ENCODE peak calls at places on chromosomes 6 and 20, in ten cellular contexts. S is thoracic aorta, K is GM13977, Q is IMR-90, D is pancreas, V is type B pancreatic cell, X is HFFc6, Y is WTC11, C is glutamatergic neuron, L is uterus. O is an unnamed sample.

GRCh38 chr20:61500791-61501321 is 248.8 kb downstream of the CDH4 start:
- DNase-seq in S (no peak), K (no peak), Q (peak), D (no peak), V (no peak), X (no peak), Y (no peak), C (no peak), L (no peak), O (peak)

GRCh38 chr20:58709013-58709702 is 16.6 kb downstream of the NPEPL1 start:
- DNase-seq in S (no peak), K (no peak), Q (no peak), D (peak), V (no peak), X (no peak), Y (no peak), C (no peak), L (no peak), O (peak)

GRCh38 chr6:123323419-123324329 is 313.1 kb downstream of the TRDN start:
- DNase-seq in S (no peak), K (no peak), Q (no peak), D (no peak), V (no peak), X (no peak), Y (no peak), C (no peak), L (no peak), O (no peak)

GRCh38 chr6:153096792-153097191 is 34.3 kb downstream of the RGS17 start:
- DNase-seq in S (no peak), K (no peak), Q (no peak), D (no peak), V (no peak), X (no peak), Y (no peak), C (no peak), L (no peak), O (no peak)

GRCh38 chr6:77403424-77403823 is 59.9 kb downstream of the HTR1B start:
- DNase-seq in S (no peak), K (no peak), Q (peak), D (no peak), V (no peak), X (peak), Y (no peak), C (no peak), L (no peak), O (no peak)

GRCh38 chr6:41636803-41637178 is 1.5 kb upstream of the MDFI start:
- DNase-seq in S (no peak), K (no peak), Q (no peak), D (peak), V (no peak), X (no peak), Y (peak), C (no peak), L (no peak), O (peak)

GRCh38 chr20:8213270-8213669 is 81.2 kb downstream of the PLCB1 start:
- DNase-seq in S (no peak), K (no peak), Q (no peak), D (no peak), V (no peak), X (no peak), Y (no peak), C (no peak), L (no peak), O (no peak)

GRCh38 chr6:1630771-1631217 is 21.1 kb downstream of the FOXC1 start:
- DNase-seq in S (no peak), K (no peak), Q (peak), D (no peak), V (no peak), X (no peak), Y (no peak), C (no peak), L (no peak), O (no peak)

GRCh38 chr6:137494281-137494966 is at the start of gene OLIG3:
- DNase-seq in S (no peak), K (peak), Q (no peak), D (no peak), V (no peak), X (no peak), Y (peak), C (peak), L (no peak), O (no peak)

GRCh38 chr6:134627707-134628106 is 309.8 kb upstream of the SGK1 start:
- DNase-seq in S (no peak), K (no peak), Q (no peak), D (no peak), V (no peak), X (no peak), Y (no peak), C (no peak), L (no peak), O (no peak)

GRCh38 chr6:74113901-74114300 is 417.9 kb downstream of the CD109 start:
- DNase-seq in S (no peak), K (no peak), Q (peak), D (no peak), V (no peak), X (no peak), Y (no peak), C (no peak), L (no peak), O (no peak)

GRCh38 chr6:12761376-12762115 is 45.0 kb downstream of the PHACTR1 start:
- DNase-seq in S (no peak), K (no peak), Q (no peak), D (no peak), V (no peak), X (peak), Y (no peak), C (peak), L (no peak), O (no peak)

GRCh38 chr6:157546366-157546765 is 165.4 kb downstream of the ZDHHC14 start:
- DNase-seq in S (no peak), K (no peak), Q (no peak), D (no peak), V (no peak), X (no peak), Y (no peak), C (no peak), L (no peak), O (no peak)

GRCh38 chr6:44022296-44022661 is 105.0 kb downstream of the MRPL14 start:
- DNase-seq in S (no peak), K (no peak), Q (peak), D (no peak), V (no peak), X (no peak), Y (no peak), C (no peak), L (no peak), O (no peak)

GRCh38 chr6:75348882-75349261 is 64.3 kb upstream of the TMEM30A start:
- DNase-seq in S (no peak), K (no peak), Q (no peak), D (no peak), V (no peak), X (no peak), Y (no peak), C (no peak), L (no peak), O (no peak)

GRCh38 chr20:49450281-49450707 is 32.2 kb downstream of the KCNB1 start:
- DNase-seq in S (no peak), K (no peak), Q (no peak), D (no peak), V (no peak), X (no peak), Y (peak), C (no peak), L (no peak), O (no peak)

GRCh38 chr6:167496707-167497106 is 171.8 kb downstream of the TTLL2 start:
- DNase-seq in S (no peak), K (no peak), Q (no peak), D (no peak), V (no peak), X (no peak), Y (no peak), C (no peak), L (no peak), O (no peak)

GRCh38 chr6:83369692-83370091 is 61.2 kb downstream of the ME1 start:
- DNase-seq in S (no peak), K (no peak), Q (no peak), D (no peak), V (no peak), X (no peak), Y (no peak), C (no peak), L (no peak), O (no peak)

GRCh38 chr20:63908008-63908682 is 13.2 kb downstream of the DNAJC5 start:
- DNase-seq in S (no peak), K (no peak), Q (no peak), D (no peak), V (no peak), X (no peak), Y (no peak), C (no peak), L (no peak), O (no peak)

GRCh38 chr6:129709451-129709908 is 497 bp downstream of the ARHGAP18 start:
- DNase-seq in S (no peak), K (peak), Q (peak), D (no peak), V (no peak), X (peak), Y (no peak), C (no peak), L (peak), O (no peak)

GRCh38 chr6:52513464-52513863 is 63.4 kb downstream of the TRAM2 start:
- DNase-seq in S (no peak), K (no peak), Q (no peak), D (no peak), V (no peak), X (no peak), Y (no peak), C (no peak), L (no peak), O (no peak)

GRCh38 chr20:57429579-57430202 is 38.5 kb downstream of the RBM38 start:
- DNase-seq in S (no peak), K (no peak), Q (peak), D (peak), V (no peak), X (peak), Y (no peak), C (no peak), L (no peak), O (peak)

GRCh38 chr20:41307021-41307420 is 10.5 kb downstream of the ZHX3 start:
- DNase-seq in S (no peak), K (no peak), Q (no peak), D (no peak), V (no peak), X (no peak), Y (no peak), C (no peak), L (no peak), O (no peak)

GRCh38 chr6:137353346-137353745 is 134.2 kb upstream of the IFNGR1 start:
- DNase-seq in S (no peak), K (no peak), Q (no peak), D (no peak), V (no peak), X (no peak), Y (no peak), C (no peak), L (no peak), O (no peak)

GRCh38 chr6:108145639-108146038 is 20.2 kb upstream of the NR2E1 start:
- DNase-seq in S (no peak), K (no peak), Q (no peak), D (no peak), V (no peak), X (no peak), Y (no peak), C (no peak), L (no peak), O (no peak)

GRCh38 chr6:100217225-100217624 is 223.2 kb upstream of the MCHR2 start:
- DNase-seq in S (no peak), K (no peak), Q (peak), D (no peak), V (no peak), X (no peak), Y (no peak), C (no peak), L (no peak), O (no peak)

GRCh38 chr6:41718828-41719227 is 16.6 kb downstream of the TFEB start:
- DNase-seq in S (no peak), K (no peak), Q (no peak), D (no peak), V (no peak), X (no peak), Y (no peak), C (no peak), L (no peak), O (no peak)

GRCh38 chr6:143068001-143068400 is 7.3 kb downstream of the AIG1 start:
- DNase-seq in S (no peak), K (no peak), Q (no peak), D (no peak), V (no peak), X (no peak), Y (no peak), C (no peak), L (no peak), O (no peak)

GRCh38 chr20:61806314-61806713 is 259.4 kb downstream of the TAF4 start:
- DNase-seq in S (no peak), K (no peak), Q (no peak), D (no peak), V (no peak), X (no peak), Y (no peak), C (peak), L (no peak), O (no peak)

GRCh38 chr20:23317081-23317480 is 33.5 kb upstream of the NXT1 start:
- DNase-seq in S (no peak), K (no peak), Q (no peak), D (no peak), V (no peak), X (no peak), Y (no peak), C (no peak), L (no peak), O (no peak)

GRCh38 chr20:23318347-23318746 is 32.2 kb upstream of the NXT1 start:
- DNase-seq in S (no peak), K (no peak), Q (no peak), D (no peak), V (no peak), X (no peak), Y (no peak), C (no peak), L (no peak), O (no peak)

GRCh38 chr20:23325107-23325506 is 25.5 kb upstream of the NXT1 start:
- DNase-seq in S (no peak), K (no peak), Q (no peak), D (no peak), V (no peak), X (no peak), Y (no peak), C (no peak), L (no peak), O (no peak)

GRCh38 chr20:23316626-23317025 is 34.0 kb upstream of the NXT1 start:
- DNase-seq in S (no peak), K (no peak), Q (no peak), D (no peak), V (no peak), X (no peak), Y (no peak), C (no peak), L (no peak), O (no peak)

DNA sequence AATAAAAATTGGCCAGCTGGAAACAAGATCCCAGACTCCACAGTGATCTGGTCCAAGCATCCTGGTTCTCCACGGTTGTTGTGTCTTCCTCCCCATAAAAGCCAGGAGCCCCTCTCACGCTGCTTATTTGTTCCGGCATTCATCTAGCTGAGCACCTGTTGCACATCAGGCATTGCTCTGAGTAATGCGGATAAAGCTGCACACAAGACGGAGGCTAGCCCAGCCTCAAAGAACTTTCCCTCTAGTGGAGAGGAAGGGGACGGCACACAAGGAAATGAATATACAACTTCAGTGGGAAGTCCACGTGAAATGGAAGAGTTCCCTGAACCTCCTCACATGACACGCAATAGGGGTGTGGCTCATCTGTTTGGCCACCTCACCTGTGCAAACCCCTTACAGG is 30.3 kb upstream of the NXT1 start:
- DNase-seq in S (no peak), K (no peak), Q (peak), D (no peak), V (no peak), X (no peak), Y (no peak), C (no peak), L (no peak), O (no peak)
- TF ChIP-seq CTCF in S (peak), K (no peak), Q (peak), D (no peak), V (peak), X (peak), Y (no peak), C (peak), L (no peak), O (peak)

GRCh38 chr6:114301596-114302219 is 41.1 kb downstream of the HS3ST5 start:
- DNase-seq in S (no peak), K (no peak), Q (no peak), D (no peak), V (no peak), X (no peak), Y (no peak), C (no peak), L (no peak), O (no peak)

GRCh38 chr6:114310053-114310452 is 32.8 kb downstream of the HS3ST5 start:
- DNase-seq in S (no peak), K (no peak), Q (no peak), D (no peak), V (no peak), X (no peak), Y (no peak), C (no peak), L (no peak), O (no peak)

DNA sequence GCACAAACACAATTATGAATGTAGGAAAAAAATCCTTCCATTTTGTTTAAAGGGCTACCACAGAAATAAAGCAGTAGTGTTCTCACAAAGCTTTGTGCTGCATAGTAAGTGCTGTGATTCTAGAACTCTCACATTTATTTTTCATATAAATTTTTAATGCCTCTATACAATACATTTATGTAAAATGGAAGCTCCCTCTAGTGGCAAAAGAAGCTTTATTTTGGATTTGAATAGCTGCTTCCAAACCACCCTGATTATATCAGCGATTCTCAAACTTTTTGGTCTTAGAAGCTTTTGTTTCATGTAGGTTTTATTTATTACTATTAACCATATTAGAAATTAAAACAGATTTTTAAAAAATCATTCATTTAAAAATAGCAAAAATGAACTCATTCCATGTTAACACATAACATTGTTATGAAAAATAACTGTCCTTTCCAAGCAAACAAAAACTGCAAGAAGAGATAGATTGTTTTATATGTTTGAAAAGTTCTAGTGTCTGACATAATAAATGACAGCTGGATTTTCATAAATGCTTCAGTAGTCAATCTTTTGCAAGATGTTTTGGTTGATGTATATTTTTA is 38.4 kb downstream of the HS3ST5 start:
- DNase-seq in S (no peak), K (peak), Q (peak), D (no peak), V (no peak), X (peak), Y (no peak), C (no peak), L (no peak), O (no peak)
- TF ChIP-seq CTCF in S (no peak), K (peak), Q (peak), D (no peak), V (peak), X (peak), Y (peak), C (peak), L (no peak), O (peak)

GRCh38 chr20:45470939-45471338 is 1.4 kb downstream of the WFDC2 start:
- DNase-seq in S (no peak), K (no peak), Q (no peak), D (no peak), V (no peak), X (no peak), Y (no peak), C (no peak), L (no peak), O (no peak)
- TF ChIP-seq CTCF in S (no peak), K (peak), Q (peak), D (no peak), V (peak), X (no peak), Y (no peak), C (no peak), L (peak), O (no peak)

DNA sequence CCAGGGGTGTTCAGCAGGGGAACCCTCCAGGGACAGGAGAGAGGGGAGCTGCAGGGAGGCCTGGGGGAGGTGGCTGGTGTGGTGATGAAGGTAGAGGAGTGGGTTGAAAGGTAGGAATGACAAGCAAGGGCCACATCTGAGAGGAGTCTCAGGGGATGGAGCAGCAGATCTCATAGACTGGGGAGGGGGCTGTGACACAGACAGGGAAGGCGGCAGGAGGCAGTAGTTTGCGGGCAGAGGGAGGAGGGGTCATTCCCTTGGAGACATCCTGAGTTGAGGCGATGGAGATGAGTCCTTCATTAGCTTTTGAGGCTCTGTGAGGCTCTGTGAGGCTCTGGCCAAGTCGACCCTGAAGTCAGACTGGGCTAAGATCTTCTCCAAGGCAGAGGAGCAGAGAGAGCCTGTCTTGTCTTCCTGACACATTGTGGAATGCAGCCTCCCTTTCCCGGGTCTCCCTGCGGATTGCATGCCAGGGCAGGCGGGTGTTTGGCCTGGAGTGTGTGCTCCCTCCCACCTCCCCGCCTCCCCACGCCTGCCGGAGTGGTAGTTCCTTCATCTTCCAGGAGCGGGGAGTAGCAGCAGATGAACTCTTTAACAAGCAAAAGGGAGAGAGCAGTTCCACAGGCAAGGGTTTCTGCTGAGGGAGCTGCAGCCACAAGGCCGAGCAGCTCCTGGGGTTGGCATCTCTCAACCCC is 34.3 kb upstream of the MLN start:
- DNase-seq in S (no peak), K (no peak), Q (peak), D (no peak), V (no peak), X (peak), Y (peak), C (no peak), L (peak), O (no peak)
- TF ChIP-seq CTCF in S (no peak), K (no peak), Q (no peak), D (no peak), V (no peak), X (no peak), Y (no peak), C (no peak), L (no peak), O (no peak)

GRCh38 chr6:381742-382461 is 9.7 kb upstream of the IRF4 start:
- DNase-seq in S (no peak), K (peak), Q (no peak), D (no peak), V (no peak), X (no peak), Y (no peak), C (no peak), L (no peak), O (no peak)

GRCh38 chr6:385614-386013 is 5.9 kb upstream of the IRF4 start:
- DNase-seq in S (no peak), K (no peak), Q (no peak), D (no peak), V (peak), X (no peak), Y (no peak), C (no peak), L (no peak), O (no peak)

GRCh38 chr6:384898-385297 is 6.7 kb upstream of the IRF4 start:
- DNase-seq in S (no peak), K (no peak), Q (no peak), D (no peak), V (peak), X (no peak), Y (no peak), C (no peak), L (no peak), O (no peak)

GRCh38 chr6:380234-381218 is 11.0 kb upstream of the IRF4 start:
- DNase-seq in S (no peak), K (no peak), Q (no peak), D (no peak), V (no peak), X (no peak), Y (no peak), C (no peak), L (no peak), O (no peak)

GRCh38 chr6:382883-383420 is 8.6 kb upstream of the IRF4 start:
- DNase-seq in S (no peak), K (no peak), Q (no peak), D (no peak), V (no peak), X (no peak), Y (no peak), C (no peak), L (no peak), O (no peak)
- TF ChIP-seq CTCF in S (no peak), K (no peak), Q (no peak), D (no peak), V (no peak), X (no peak), Y (no peak), C (no peak), L (no peak), O (no peak)

GRCh38 chr6:53803081-53803860 is 8.5 kb downstream of the LRRC1 start:
- DNase-seq in S (no peak), K (no peak), Q (peak), D (no peak), V (no peak), X (peak), Y (no peak), C (no peak), L (no peak), O (no peak)

GRCh38 chr6:53802582-53802981 is 7.8 kb downstream of the LRRC1 start:
- DNase-seq in S (no peak), K (no peak), Q (peak), D (no peak), V (no peak), X (no peak), Y (no peak), C (no peak), L (no peak), O (no peak)

GRCh38 chr6:53799340-53799739 is 4.5 kb downstream of the LRRC1 start:
- DNase-seq in S (no peak), K (no peak), Q (peak), D (no peak), V (no peak), X (no peak), Y (no peak), C (no peak), L (no peak), O (no peak)

GRCh38 chr6:53797304-53797703 is 2.5 kb downstream of the LRRC1 start:
- DNase-seq in S (no peak), K (no peak), Q (no peak), D (no peak), V (no peak), X (no peak), Y (no peak), C (no peak), L (no peak), O (no peak)

GRCh38 chr6:53800976-53801375 is 6.2 kb downstream of the LRRC1 start:
- DNase-seq in S (no peak), K (no peak), Q (no peak), D (no peak), V (no peak), X (no peak), Y (no peak), C (no peak), L (no peak), O (no peak)
- TF ChIP-seq CTCF in S (no peak), K (no peak), Q (no peak), D (no peak), V (no peak), X (no peak), Y (no peak), C (no peak), L (no peak), O (no peak)

O was measured in left lung.